ENCODE peak calls at places on chromosomes 16 and 17, in ten cellular contexts. One of them, this sample, is unnamed.

GRCh38 chr16:66639091-66639885 is 34.8 kb downstream of the CMTM3 start:
- DNase-seq in foreskin fibroblast: no peak
- DNase-seq in breast epithelium: no peak
- DNase-seq in cardiac fibroblast: peak; percentile 51
- DNase-seq in tibial nerve: no peak
- DNase-seq in kidney epithelial cell: no peak
- DNase-seq in right cardiac atrium: no peak
- DNase-seq in CD4-positive, CD25-positive, alpha-beta regulatory T cell: no peak
- DNase-seq in astrocyte of the spinal cord: no peak
- DNase-seq in IMR-90: no peak
- DNase-seq in this sample: peak; percentile 80

GRCh38 chr16:89920723-89921122 is 2.1 kb downstream of the MC1R start:
- DNase-seq in IMR-90: peak; percentile 47
- DNase-seq in foreskin fibroblast: no peak
- DNase-seq in breast epithelium: no peak
- DNase-seq in CD4-positive, CD25-positive, alpha-beta regulatory T cell: no peak
- DNase-seq in astrocyte of the spinal cord: peak; percentile 37
- DNase-seq in kidney epithelial cell: no peak
- DNase-seq in cardiac fibroblast: peak; percentile 40
- DNase-seq in right cardiac atrium: no peak
- DNase-seq in tibial nerve: no peak
- DNase-seq in this sample: peak; percentile 72

GRCh38 chr17:49551221-49552069 is 24.2 kb upstream of the NXPH3 start:
- DNase-seq in CD4-positive, CD25-positive, alpha-beta regulatory T cell: no peak
- DNase-seq in kidney epithelial cell: no peak
- DNase-seq in foreskin fibroblast: no peak
- DNase-seq in breast epithelium: no peak
- DNase-seq in cardiac fibroblast: no peak
- DNase-seq in right cardiac atrium: no peak
- DNase-seq in IMR-90: no peak
- DNase-seq in tibial nerve: no peak
- DNase-seq in astrocyte of the spinal cord: no peak
- DNase-seq in this sample: no peak

GRCh38 chr16:84518804-84519341 is 14.4 kb upstream of the MEAK7 start:
- DNase-seq in CD4-positive, CD25-positive, alpha-beta regulatory T cell: peak; percentile 86
- DNase-seq in cardiac fibroblast: no peak
- DNase-seq in breast epithelium: peak; percentile 68
- DNase-seq in right cardiac atrium: no peak
- DNase-seq in IMR-90: no peak
- DNase-seq in astrocyte of the spinal cord: no peak
- DNase-seq in foreskin fibroblast: no peak
- DNase-seq in kidney epithelial cell: no peak
- DNase-seq in tibial nerve: no peak
- DNase-seq in this sample: no peak

GRCh38 chr17:49452173-49452572 is 37.5 kb upstream of the PHB1 start:
- DNase-seq in breast epithelium: no peak
- DNase-seq in astrocyte of the spinal cord: no peak
- DNase-seq in IMR-90: no peak
- DNase-seq in tibial nerve: no peak
- DNase-seq in right cardiac atrium: no peak
- DNase-seq in foreskin fibroblast: no peak
- DNase-seq in cardiac fibroblast: no peak
- DNase-seq in CD4-positive, CD25-positive, alpha-beta regulatory T cell: peak; percentile 50
- DNase-seq in kidney epithelial cell: no peak
- DNase-seq in this sample: no peak

GRCh38 chr17:1413281-1413791 is 13.3 kb upstream of the YWHAE start:
- DNase-seq in tibial nerve: peak; percentile 27
- DNase-seq in foreskin fibroblast: peak; percentile 88
- DNase-seq in cardiac fibroblast: peak; percentile 89
- DNase-seq in CD4-positive, CD25-positive, alpha-beta regulatory T cell: no peak
- DNase-seq in IMR-90: peak; percentile 86
- DNase-seq in right cardiac atrium: peak; percentile 90
- DNase-seq in astrocyte of the spinal cord: peak; percentile 82
- DNase-seq in kidney epithelial cell: peak; percentile 63
- DNase-seq in breast epithelium: no peak
- DNase-seq in this sample: peak; percentile 91

GRCh38 chr16:87661561-87661960 is 59.3 kb downstream of the JPH3 start:
- DNase-seq in kidney epithelial cell: no peak
- DNase-seq in CD4-positive, CD25-positive, alpha-beta regulatory T cell: peak; percentile 22
- DNase-seq in right cardiac atrium: peak; percentile 81
- DNase-seq in cardiac fibroblast: peak; percentile 49
- DNase-seq in foreskin fibroblast: peak; percentile 30
- DNase-seq in breast epithelium: no peak
- DNase-seq in IMR-90: peak; percentile 43
- DNase-seq in astrocyte of the spinal cord: peak; percentile 39
- DNase-seq in tibial nerve: peak; percentile 14
- DNase-seq in this sample: peak; percentile 29

GRCh38 chr16:49268667-49269066 is 13.0 kb downstream of the CBLN1 start:
- DNase-seq in CD4-positive, CD25-positive, alpha-beta regulatory T cell: no peak
- DNase-seq in cardiac fibroblast: no peak
- DNase-seq in breast epithelium: no peak
- DNase-seq in astrocyte of the spinal cord: no peak
- DNase-seq in IMR-90: no peak
- DNase-seq in foreskin fibroblast: no peak
- DNase-seq in right cardiac atrium: no peak
- DNase-seq in tibial nerve: no peak
- DNase-seq in kidney epithelial cell: no peak
- DNase-seq in this sample: no peak

GRCh38 chr16:17470871-17471744 is at the start of gene XYLT1:
- DNase-seq in IMR-90: peak; percentile 94
- DNase-seq in astrocyte of the spinal cord: peak; percentile 89
- DNase-seq in tibial nerve: peak; percentile 76
- DNase-seq in breast epithelium: no peak
- DNase-seq in foreskin fibroblast: peak; percentile 98
- DNase-seq in kidney epithelial cell: peak; percentile 14
- DNase-seq in CD4-positive, CD25-positive, alpha-beta regulatory T cell: peak; percentile 59
- DNase-seq in right cardiac atrium: peak; percentile 86
- DNase-seq in cardiac fibroblast: peak; percentile 97
- DNase-seq in this sample: peak; percentile 95

GRCh38 chr16:67651847-67652246 is 6.9 kb downstream of the CARMIL2 start:
- DNase-seq in tibial nerve: no peak
- DNase-seq in astrocyte of the spinal cord: no peak
- DNase-seq in CD4-positive, CD25-positive, alpha-beta regulatory T cell: no peak
- DNase-seq in cardiac fibroblast: no peak
- DNase-seq in foreskin fibroblast: no peak
- DNase-seq in right cardiac atrium: no peak
- DNase-seq in IMR-90: no peak
- DNase-seq in breast epithelium: no peak
- DNase-seq in kidney epithelial cell: no peak
- DNase-seq in this sample: no peak

GRCh38 chr16:12674096-12674495 is 129.6 kb downstream of the CPPED1 start:
- DNase-seq in foreskin fibroblast: peak; percentile 75
- DNase-seq in breast epithelium: no peak
- DNase-seq in right cardiac atrium: no peak
- DNase-seq in IMR-90: peak; percentile 46
- DNase-seq in astrocyte of the spinal cord: peak; percentile 9
- DNase-seq in cardiac fibroblast: peak; percentile 68
- DNase-seq in CD4-positive, CD25-positive, alpha-beta regulatory T cell: no peak
- DNase-seq in kidney epithelial cell: no peak
- DNase-seq in tibial nerve: no peak
- DNase-seq in this sample: peak; percentile 58

GRCh38 chr16:72013389-72013788 is 4.8 kb downstream of the DHODH start:
- DNase-seq in cardiac fibroblast: peak; percentile 30
- DNase-seq in foreskin fibroblast: no peak
- DNase-seq in breast epithelium: no peak
- DNase-seq in IMR-90: peak; percentile 5
- DNase-seq in astrocyte of the spinal cord: peak; percentile 11
- DNase-seq in tibial nerve: no peak
- DNase-seq in kidney epithelial cell: peak; percentile 52
- DNase-seq in CD4-positive, CD25-positive, alpha-beta regulatory T cell: peak; percentile 26
- DNase-seq in right cardiac atrium: peak; percentile 77
- DNase-seq in this sample: no peak

DNA sequence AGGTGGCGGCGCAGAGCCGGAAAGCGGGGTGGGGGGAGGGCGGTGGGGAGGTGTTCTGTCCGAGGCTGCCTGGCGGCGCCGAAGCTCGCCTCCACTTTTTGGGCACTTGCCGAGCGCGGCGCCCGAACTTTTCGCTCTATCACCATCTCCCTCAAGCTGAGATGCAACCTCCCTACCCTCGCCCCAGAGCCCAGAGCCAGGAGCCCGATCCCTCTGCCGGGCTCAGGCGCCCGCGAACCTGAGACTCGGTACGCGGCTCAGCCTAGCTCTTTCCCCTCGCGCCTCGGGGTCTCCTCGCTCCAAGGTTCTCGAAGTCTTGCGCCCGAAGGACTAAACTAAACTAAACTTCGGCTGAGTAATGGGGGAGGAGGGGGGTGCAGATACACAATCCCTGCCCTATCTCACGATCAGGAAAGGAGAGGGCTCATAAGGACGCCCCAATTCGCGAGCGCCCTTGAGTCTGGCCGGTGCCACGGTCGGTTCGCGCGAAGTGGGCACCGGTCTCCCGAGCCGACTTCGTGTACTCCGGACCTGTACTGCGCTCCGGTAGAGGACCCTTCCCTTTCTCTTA is 1.7 kb upstream of the SALL1 start:
- DNase-seq in tibial nerve: no peak
- DNase-seq in CD4-positive, CD25-positive, alpha-beta regulatory T cell: no peak
- DNase-seq in foreskin fibroblast: peak; percentile 60
- DNase-seq in IMR-90: peak; percentile 37
- DNase-seq in astrocyte of the spinal cord: peak; percentile 70
- DNase-seq in right cardiac atrium: no peak
- DNase-seq in kidney epithelial cell: no peak
- DNase-seq in breast epithelium: no peak
- DNase-seq in cardiac fibroblast: peak; percentile 12
- DNase-seq in this sample: no peak
- H3K4me3 ChIP-seq in tibial nerve: peak overlapping the region; percentile 6
- H3K4me3 ChIP-seq in CD4-positive, CD25-positive, alpha-beta regulatory T cell: no peak overlapping the region
- H3K4me3 ChIP-seq in foreskin fibroblast: peak overlapping the region; percentile 75
- H3K4me3 ChIP-seq in IMR-90: peak overlapping the region; percentile 89
- H3K4me3 ChIP-seq in astrocyte of the spinal cord: peak overlapping the region; percentile 82
- H3K4me3 ChIP-seq in right cardiac atrium: peak overlapping the region; percentile 69
- H3K4me3 ChIP-seq in kidney epithelial cell: peak overlapping the region; percentile 69
- H3K4me3 ChIP-seq in breast epithelium: peak overlapping the region; percentile 52
- H3K4me3 ChIP-seq in cardiac fibroblast: peak overlapping the region; percentile 52
- H3K4me3 ChIP-seq in this sample: no peak overlapping the region

GRCh38 chr17:10729334-10730193 is at the start of gene TMEM220:
- DNase-seq in IMR-90: peak; percentile 59
- DNase-seq in right cardiac atrium: peak; percentile 93
- DNase-seq in cardiac fibroblast: peak; percentile 76
- DNase-seq in tibial nerve: peak; percentile 64
- DNase-seq in CD4-positive, CD25-positive, alpha-beta regulatory T cell: peak; percentile 38
- DNase-seq in breast epithelium: peak; percentile 73
- DNase-seq in kidney epithelial cell: peak; percentile 42
- DNase-seq in foreskin fibroblast: peak; percentile 75
- DNase-seq in astrocyte of the spinal cord: peak; percentile 81
- DNase-seq in this sample: peak; percentile 79

GRCh38 chr17:10728331-10728730 is 1.5 kb downstream of the TMEM220 start:
- DNase-seq in kidney epithelial cell: no peak
- DNase-seq in CD4-positive, CD25-positive, alpha-beta regulatory T cell: no peak
- DNase-seq in breast epithelium: no peak
- DNase-seq in astrocyte of the spinal cord: no peak
- DNase-seq in IMR-90: no peak
- DNase-seq in tibial nerve: no peak
- DNase-seq in foreskin fibroblast: no peak
- DNase-seq in cardiac fibroblast: no peak
- DNase-seq in right cardiac atrium: no peak
- DNase-seq in this sample: no peak

GRCh38 chr17:10733666-10734065 is 3.8 kb upstream of the TMEM220 start:
- DNase-seq in astrocyte of the spinal cord: no peak
- DNase-seq in IMR-90: no peak
- DNase-seq in cardiac fibroblast: no peak
- DNase-seq in breast epithelium: no peak
- DNase-seq in kidney epithelial cell: no peak
- DNase-seq in tibial nerve: no peak
- DNase-seq in CD4-positive, CD25-positive, alpha-beta regulatory T cell: no peak
- DNase-seq in foreskin fibroblast: no peak
- DNase-seq in right cardiac atrium: no peak
- DNase-seq in this sample: no peak

GRCh38 chr17:10727192-10727591 is 2.6 kb downstream of the TMEM220 start:
- DNase-seq in tibial nerve: no peak
- DNase-seq in kidney epithelial cell: no peak
- DNase-seq in IMR-90: no peak
- DNase-seq in right cardiac atrium: no peak
- DNase-seq in foreskin fibroblast: no peak
- DNase-seq in cardiac fibroblast: no peak
- DNase-seq in CD4-positive, CD25-positive, alpha-beta regulatory T cell: no peak
- DNase-seq in astrocyte of the spinal cord: no peak
- DNase-seq in breast epithelium: no peak
- DNase-seq in this sample: no peak

GRCh38 chr17:10730956-10731879 is 1.4 kb upstream of the TMEM220 start:
- DNase-seq in foreskin fibroblast: no peak
- DNase-seq in kidney epithelial cell: no peak
- DNase-seq in breast epithelium: no peak
- DNase-seq in right cardiac atrium: no peak
- DNase-seq in IMR-90: no peak
- DNase-seq in cardiac fibroblast: no peak
- DNase-seq in tibial nerve: no peak
- DNase-seq in astrocyte of the spinal cord: no peak
- DNase-seq in CD4-positive, CD25-positive, alpha-beta regulatory T cell: no peak
- DNase-seq in this sample: no peak
- H3K4me3 ChIP-seq in foreskin fibroblast: peak overlapping the region; percentile 72
- H3K4me3 ChIP-seq in kidney epithelial cell: no peak overlapping the region
- H3K4me3 ChIP-seq in breast epithelium: no peak overlapping the region
- H3K4me3 ChIP-seq in right cardiac atrium: no peak overlapping the region
- H3K4me3 ChIP-seq in IMR-90: no peak overlapping the region
- H3K4me3 ChIP-seq in cardiac fibroblast: no peak overlapping the region
- H3K4me3 ChIP-seq in tibial nerve: no peak overlapping the region
- H3K4me3 ChIP-seq in astrocyte of the spinal cord: no peak overlapping the region
- H3K4me3 ChIP-seq in CD4-positive, CD25-positive, alpha-beta regulatory T cell: peak overlapping the region; percentile 2
- H3K4me3 ChIP-seq in this sample: peak overlapping the region; percentile 71

DNA sequence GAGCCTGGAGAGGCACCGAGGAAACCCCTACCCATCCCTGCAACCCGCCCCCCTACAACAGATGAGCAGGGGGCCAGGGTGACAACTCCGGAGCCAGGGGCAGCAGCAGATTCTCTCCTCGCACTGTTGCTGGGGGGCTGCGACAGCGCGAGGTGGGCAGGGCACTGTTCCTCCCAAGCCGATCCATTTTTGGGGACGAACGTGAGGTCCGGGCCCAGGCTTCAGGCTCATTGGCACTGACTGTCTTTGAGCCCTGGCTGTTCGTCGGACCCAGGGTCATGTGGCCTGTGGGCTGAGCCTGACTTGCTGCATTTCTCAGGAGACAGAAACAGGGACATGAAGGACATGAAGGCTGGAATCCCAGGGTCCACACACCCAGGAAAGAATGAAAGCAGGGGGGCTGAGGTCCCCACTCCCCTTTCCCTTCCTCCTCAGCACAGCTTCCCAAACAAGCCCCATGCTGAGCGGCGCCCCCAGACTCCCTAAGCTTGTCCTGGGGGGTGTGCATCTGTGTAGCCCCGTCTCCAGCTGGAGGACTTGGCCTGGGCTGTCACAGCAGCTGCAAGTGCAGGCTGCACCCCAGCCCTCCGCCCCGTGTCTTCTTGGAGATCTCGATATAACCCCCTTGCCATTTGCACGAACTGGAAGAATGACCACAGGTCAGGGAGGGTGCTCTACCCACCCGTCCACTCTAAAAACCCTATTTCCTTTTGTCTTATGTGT is 18.7 kb downstream of the CEP295NL start:
- DNase-seq in foreskin fibroblast: peak; percentile 23
- DNase-seq in tibial nerve: no peak
- DNase-seq in astrocyte of the spinal cord: no peak
- DNase-seq in cardiac fibroblast: no peak
- DNase-seq in IMR-90: no peak
- DNase-seq in breast epithelium: no peak
- DNase-seq in right cardiac atrium: no peak
- DNase-seq in kidney epithelial cell: no peak
- DNase-seq in CD4-positive, CD25-positive, alpha-beta regulatory T cell: no peak
- DNase-seq in this sample: no peak
- H3K4me3 ChIP-seq in foreskin fibroblast: peak overlapping the region; percentile 48
- H3K4me3 ChIP-seq in tibial nerve: peak overlapping the region; percentile 31
- H3K4me3 ChIP-seq in astrocyte of the spinal cord: peak overlapping the region; percentile 8
- H3K4me3 ChIP-seq in cardiac fibroblast: peak overlapping the region; percentile 35
- H3K4me3 ChIP-seq in IMR-90: no peak overlapping the region
- H3K4me3 ChIP-seq in breast epithelium: peak overlapping the region; percentile 33
- H3K4me3 ChIP-seq in right cardiac atrium: no peak overlapping the region
- H3K4me3 ChIP-seq in kidney epithelial cell: no peak overlapping the region
- H3K4me3 ChIP-seq in CD4-positive, CD25-positive, alpha-beta regulatory T cell: no peak overlapping the region
- H3K4me3 ChIP-seq in this sample: peak overlapping the region; percentile 52

GRCh38 chr17:44211281-44212265 is 7.9 kb downstream of the UBTF start:
- DNase-seq in breast epithelium: no peak
- DNase-seq in astrocyte of the spinal cord: no peak
- DNase-seq in right cardiac atrium: peak; percentile 59
- DNase-seq in IMR-90: no peak
- DNase-seq in cardiac fibroblast: no peak
- DNase-seq in foreskin fibroblast: no peak
- DNase-seq in CD4-positive, CD25-positive, alpha-beta regulatory T cell: no peak
- DNase-seq in kidney epithelial cell: no peak
- DNase-seq in tibial nerve: no peak
- DNase-seq in this sample: no peak
- H3K4me3 ChIP-seq in breast epithelium: no peak overlapping the region
- H3K4me3 ChIP-seq in astrocyte of the spinal cord: no peak overlapping the region
- H3K4me3 ChIP-seq in right cardiac atrium: no peak overlapping the region
- H3K4me3 ChIP-seq in IMR-90: no peak overlapping the region
- H3K4me3 ChIP-seq in cardiac fibroblast: no peak overlapping the region
- H3K4me3 ChIP-seq in foreskin fibroblast: no peak overlapping the region
- H3K4me3 ChIP-seq in CD4-positive, CD25-positive, alpha-beta regulatory T cell: no peak overlapping the region
- H3K4me3 ChIP-seq in kidney epithelial cell: no peak overlapping the region
- H3K4me3 ChIP-seq in tibial nerve: no peak overlapping the region
- H3K4me3 ChIP-seq in this sample: no peak overlapping the region

This sample was measured in fibroblast of lung.